ENCODE peak calls at places on chromosomes 1 and 21, in eight cellular contexts. U is cardiac fibroblast, Z is PC-3, H is AG04450, J is BE2C, T is psoas muscle, P is SK-N-SH, K is HCT116. I is an unnamed sample.
A peak's percentile ranks its signal among the peaks of the same experiment; 100 is the strongest.

GRCh38 chr1:200670215-200671118 is 760 bp upstream of the DDX59 start:
- DNase-seq in T (no peak), U (no peak), H (no peak), K (peak; percentile 69), J (peak; percentile 63), Z (no peak), P (peak; percentile 57), I (peak; percentile 79)

GRCh38 chr1:3524571-3525203 is 70.2 kb downstream of the ARHGEF16 start:
- DNase-seq in T (no peak), Z (no peak), P (no peak), H (no peak), K (no peak), J (no peak), U (no peak), I (no peak)

GRCh38 chr1:68383092-68383491 is 66.7 kb downstream of the RPE65 start:
- DNase-seq in T (no peak), Z (peak; percentile 58), P (no peak), J (no peak), H (no peak), U (no peak), K (peak; percentile 59), I (no peak)

GRCh38 chr1:198416276-198416675 is 124.2 kb downstream of the ATP6V1G3 start:
- DNase-seq in T (no peak), Z (no peak), U (peak; percentile 77), J (no peak), P (no peak), K (no peak), H (peak; percentile 8), I (peak; percentile 37)

GRCh38 chr1:208919371-208919770 is 664.1 kb upstream of the CAMK1G start:
- DNase-seq in U (peak; percentile 22), T (no peak), Z (peak; percentile 94), J (no peak), K (no peak), P (no peak), H (no peak), I (no peak)

GRCh38 chr1:153688283-153688682 is 9.8 kb downstream of the NPR1 start:
- DNase-seq in Z (no peak), T (no peak), P (no peak), U (no peak), K (no peak), J (no peak), H (no peak), I (no peak)

GRCh38 chr1:15115542-15116330 is 37.8 kb upstream of the TMEM51 start:
- DNase-seq in Z (no peak), H (no peak), K (no peak), P (no peak), U (no peak), T (no peak), J (no peak), I (no peak)

GRCh38 chr1:90114521-90115141 is 119.7 kb downstream of the ZNF326 start:
- DNase-seq in Z (peak; percentile 77), T (no peak), U (peak; percentile 65), J (no peak), P (peak; percentile 22), K (peak; percentile 56), H (peak; percentile 13), I (peak; percentile 59)

GRCh38 chr1:181685216-181685615 is 201.9 kb downstream of the CACNA1E start:
- DNase-seq in J (no peak), T (no peak), U (no peak), Z (no peak), P (no peak), K (no peak), H (no peak), I (no peak)

GRCh38 chr1:98792123-98792522 is 130.6 kb downstream of the SNX7 start:
- DNase-seq in K (no peak), P (peak; percentile 24), H (no peak), J (peak; percentile 12), T (no peak), U (peak; percentile 5), Z (peak; percentile 51), I (no peak)

GRCh38 chr1:168767885-168768584 is 39.0 kb upstream of the DPT start:
- DNase-seq in K (no peak), T (peak; percentile 13), J (no peak), U (peak; percentile 82), P (no peak), H (no peak), Z (no peak), I (peak; percentile 54)

GRCh38 chr1:200866521-200866920 is 6.3 kb upstream of the GPR25 start:
- DNase-seq in T (no peak), Z (no peak), J (no peak), P (no peak), H (no peak), U (no peak), K (no peak), I (peak; percentile 24)

GRCh38 chr1:202765726-202766125 is 42.5 kb downstream of the KDM5B start:
- DNase-seq in Z (no peak), K (no peak), T (no peak), U (no peak), J (no peak), H (no peak), P (no peak), I (no peak)

GRCh38 chr21:45012661-45013270 is 61.6 kb upstream of the ADARB1 start:
- DNase-seq in U (no peak), Z (no peak), K (peak; percentile 36), P (no peak), J (no peak), T (peak; percentile 27), H (no peak), I (no peak)

GRCh38 chr1:183272390-183272801 is 86.3 kb downstream of the LAMC2 start:
- DNase-seq in Z (peak; percentile 79), H (no peak), T (no peak), U (peak; percentile 87), P (no peak), K (no peak), J (no peak), I (peak; percentile 65)

GRCh38 chr1:39691383-39692151 is at the start of gene HPCAL4:
- DNase-seq in J (peak; percentile 87), Z (peak; percentile 84), P (peak; percentile 96), H (no peak), U (peak; percentile 76), K (peak; percentile 74), T (peak; percentile 90), I (peak; percentile 56)

GRCh38 chr1:31101147-31101502 is 35.6 kb upstream of the PUM1 start:
- DNase-seq in T (no peak), P (peak; percentile 41), J (no peak), K (no peak), H (no peak), U (peak; percentile 80), Z (peak; percentile 56), I (peak; percentile 62)

GRCh38 chr21:32240708-32241433 is 38.0 kb downstream of the MIS18A start:
- DNase-seq in H (no peak), U (peak; percentile 25), J (no peak), Z (no peak), T (no peak), P (no peak), K (no peak), I (no peak)

GRCh38 chr1:30974536-30974935 is 66.0 kb upstream of the SDC3 start:
- DNase-seq in P (no peak), Z (no peak), T (no peak), H (no peak), J (peak; percentile 53), K (no peak), U (no peak), I (no peak)

GRCh38 chr1:21302747-21303715 is 12.8 kb upstream of the ECE1 start:
- DNase-seq in T (no peak), P (peak; percentile 69), K (no peak), H (peak; percentile 77), U (peak; percentile 81), Z (peak; percentile 45), J (peak; percentile 47), I (peak; percentile 69)
- TF ChIP-seq CTCF in T (no peak), P (peak; percentile 8), K (peak; percentile 37), H (peak; percentile 9), U (peak; percentile 16), Z (peak; percentile 36), J (peak; percentile 40), I (no peak)

GRCh38 chr1:107277022-107277421 is 136.2 kb downstream of the NTNG1 start:
- DNase-seq in Z (peak; percentile 65), J (peak; percentile 73), P (peak; percentile 23), T (no peak), H (peak; percentile 3), U (peak; percentile 38), K (no peak), I (peak; percentile 62)
- H3K4me3 ChIP-seq in Z (no peak overlapping the region), J (no peak overlapping the region), P (no peak overlapping the region), T (no peak overlapping the region), H (no peak overlapping the region), U (no peak overlapping the region), K (no peak overlapping the region), I (no peak overlapping the region)

DNA sequence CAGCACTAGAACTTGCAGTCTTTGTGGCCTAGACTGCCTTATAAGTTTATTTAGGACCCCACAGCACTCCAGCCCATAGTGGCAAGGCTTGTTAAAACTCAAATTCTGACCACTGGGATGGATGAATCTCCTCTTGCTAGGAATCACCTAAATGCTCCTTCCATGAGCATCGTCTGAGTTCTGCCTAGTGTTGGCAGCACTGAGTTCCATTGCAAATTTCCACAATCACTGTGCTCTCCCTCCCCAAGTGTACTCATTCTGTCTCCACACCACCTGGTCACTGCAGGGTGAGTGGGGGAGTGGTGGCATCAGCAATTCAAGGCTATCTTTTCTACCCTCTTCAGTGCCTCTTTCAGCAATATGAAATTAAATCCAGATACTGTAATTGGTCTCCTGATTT is 46.7 kb upstream of the PTBP2 start:
- DNase-seq in P (no peak), T (no peak), U (no peak), K (no peak), Z (no peak), H (no peak), J (no peak), I (no peak)
- TF ChIP-seq CTCF in P (no peak), T (no peak), U (no peak), K (no peak), Z (no peak), H (no peak), J (peak; percentile 30), I (no peak)

GRCh38 chr1:23421752-23422312 is 2.7 kb downstream of the TCEA3 start:
- DNase-seq in Z (peak; percentile 36), T (no peak), P (peak; percentile 45), J (no peak), K (no peak), H (peak; percentile 82), U (peak; percentile 68), I (peak; percentile 32)
- H3K4me3 ChIP-seq in Z (peak overlapping the region; percentile 19), T (peak overlapping the region; percentile 75), P (no peak overlapping the region), J (no peak overlapping the region), K (no peak overlapping the region), H (peak overlapping the region; percentile 34), U (no peak overlapping the region), I (no peak overlapping the region)